ENCODE peak calls at places on chromosomes 11 and 22, in nine cellular contexts. K is adrenal gland, D is endothelial cell of umbilical vein, F is sigmoid colon, V is stomach, U is body of pancreas, G is transverse colon, Z is prostate gland, P is HCT116. Q is an unnamed sample.
A peak's percentile ranks its signal among the peaks of the same experiment; 100 is the strongest.

GRCh38 chr11:60485987-60486386 is 6.6 kb upstream of the MS4A12 start:
- DNase-seq in P (peak; percentile 79), D (peak; percentile 17), F (no peak), G (peak; percentile 34), U (peak; percentile 61), K (no peak), V (peak; percentile 29), Z (peak; percentile 19), Q (no peak)

GRCh38 chr11:59436169-59436568 is at the start of gene OR5A1:
- DNase-seq in G (no peak), P (no peak), D (no peak), K (no peak), V (no peak), F (no peak), Z (no peak), U (no peak), Q (no peak)

GRCh38 chr11:123054301-123055065 is 7.5 kb downstream of the HSPA8 start:
- DNase-seq in U (peak; percentile 30), V (no peak), G (no peak), D (peak; percentile 68), F (no peak), Z (peak; percentile 44), K (no peak), P (peak; percentile 56), Q (peak; percentile 30)

GRCh38 chr22:26763633-26764295 is 106.4 kb downstream of the MIAT start:
- DNase-seq in Z (no peak), G (no peak), F (no peak), P (no peak), K (no peak), D (no peak), V (no peak), U (peak; percentile 9), Q (peak; percentile 38)

GRCh38 chr11:78560826-78561484 is 13.7 kb downstream of the NARS2 start:
- DNase-seq in G (no peak), V (no peak), P (no peak), D (peak; percentile 94), U (no peak), K (no peak), F (no peak), Z (no peak), Q (no peak)

GRCh38 chr11:114275295-114275694 is 20.9 kb upstream of the NNMT start:
- DNase-seq in U (no peak), K (no peak), F (no peak), D (no peak), Z (no peak), G (no peak), V (no peak), P (no peak), Q (no peak)

GRCh38 chr11:57667715-57668466 is at the start of gene ZDHHC5:
- DNase-seq in G (peak; percentile 99), K (peak; percentile 100), D (peak; percentile 100), P (peak; percentile 99), Z (peak; percentile 99), V (peak; percentile 99), F (peak; percentile 100), U (peak; percentile 99), Q (peak; percentile 95)

GRCh38 chr11:117829369-117829725 is 4.8 kb upstream of the FXYD2 start:
- DNase-seq in D (no peak), F (peak; percentile 66), K (peak; percentile 10), V (no peak), G (peak; percentile 7), U (no peak), Z (no peak), P (no peak), Q (no peak)

GRCh38 chr22:37140686-37141323 is 8.9 kb downstream of the IL2RB start:
- DNase-seq in Z (no peak), G (no peak), P (no peak), U (no peak), D (no peak), F (no peak), V (no peak), K (no peak), Q (no peak)

GRCh38 chr11:83294208-83294607 is 8.0 kb upstream of the CCDC90B start:
- DNase-seq in D (no peak), G (no peak), P (no peak), F (no peak), Z (no peak), K (no peak), U (no peak), V (no peak), Q (no peak)

GRCh38 chr11:27373856-27374602 is 11.0 kb upstream of the CCDC34 start:
- DNase-seq in P (no peak), U (no peak), G (no peak), Z (no peak), V (no peak), D (no peak), K (no peak), F (no peak), Q (no peak)

GRCh38 chr11:120025606-120026335 is 112.1 kb downstream of the TRIM29 start:
- DNase-seq in Z (no peak), G (no peak), D (no peak), K (no peak), P (no peak), F (no peak), V (no peak), U (no peak), Q (no peak)
- TF ChIP-seq POLR2A in Z (no peak), G (no peak), D (no peak), K (no peak), P (no peak), F (no peak), V (no peak), U (no peak), Q (no peak)

DNA sequence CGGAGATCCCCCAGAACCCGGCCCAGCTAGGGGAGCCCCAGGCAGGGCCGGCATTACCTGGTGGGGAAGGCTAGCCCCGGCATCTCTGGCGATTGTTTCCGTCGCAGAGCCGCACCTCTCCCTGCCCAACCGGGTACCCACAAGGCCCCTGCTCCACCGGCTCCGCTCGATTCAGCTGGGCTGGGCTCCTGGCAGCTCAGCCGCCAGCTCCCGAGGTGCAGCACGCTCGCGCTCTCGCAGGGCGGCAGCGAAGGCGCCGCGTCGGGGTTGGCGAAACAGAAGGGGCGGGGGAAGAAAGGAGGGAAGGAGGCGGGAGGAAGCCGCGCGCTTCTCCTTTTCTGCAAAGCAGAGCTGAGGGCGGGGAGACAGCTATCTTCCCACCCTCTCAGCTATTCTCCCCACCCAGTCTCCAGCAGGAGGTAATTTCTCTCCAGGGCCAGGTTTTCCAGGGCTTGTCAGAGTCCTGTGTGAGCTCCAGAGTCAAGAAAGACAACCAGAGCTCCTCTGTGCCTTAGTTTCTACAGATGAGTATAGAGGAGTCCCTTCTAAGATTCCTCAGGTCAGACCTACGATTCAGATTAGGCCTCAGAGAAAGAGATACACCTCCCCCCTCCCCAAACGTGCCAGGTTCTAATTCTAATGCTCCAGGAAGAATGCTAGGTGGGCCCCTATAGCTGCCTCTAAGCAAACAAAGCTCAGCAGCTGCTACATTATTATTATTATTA is 62.0 kb downstream of the PAK1 start:
- DNase-seq in K (peak; percentile 85), G (peak; percentile 91), Z (peak; percentile 81), D (peak; percentile 62), V (peak; percentile 90), F (peak; percentile 92), P (peak; percentile 49), U (peak; percentile 89), Q (peak; percentile 80)
- TF ChIP-seq POLR2A in K (no peak), G (peak; percentile 39), Z (peak; percentile 57), D (peak; percentile 27), V (no peak), F (peak; percentile 53), P (no peak), U (no peak), Q (peak; percentile 86)

GRCh38 chr11:65710424-65710823 is 1.6 kb upstream of the KAT5 start:
- DNase-seq in Z (no peak), U (no peak), G (no peak), P (no peak), K (no peak), V (no peak), F (no peak), D (no peak), Q (no peak)
- TF ChIP-seq POLR2A in Z (no peak), U (no peak), G (no peak), P (no peak), K (no peak), V (no peak), F (no peak), D (no peak), Q (no peak)

DNA sequence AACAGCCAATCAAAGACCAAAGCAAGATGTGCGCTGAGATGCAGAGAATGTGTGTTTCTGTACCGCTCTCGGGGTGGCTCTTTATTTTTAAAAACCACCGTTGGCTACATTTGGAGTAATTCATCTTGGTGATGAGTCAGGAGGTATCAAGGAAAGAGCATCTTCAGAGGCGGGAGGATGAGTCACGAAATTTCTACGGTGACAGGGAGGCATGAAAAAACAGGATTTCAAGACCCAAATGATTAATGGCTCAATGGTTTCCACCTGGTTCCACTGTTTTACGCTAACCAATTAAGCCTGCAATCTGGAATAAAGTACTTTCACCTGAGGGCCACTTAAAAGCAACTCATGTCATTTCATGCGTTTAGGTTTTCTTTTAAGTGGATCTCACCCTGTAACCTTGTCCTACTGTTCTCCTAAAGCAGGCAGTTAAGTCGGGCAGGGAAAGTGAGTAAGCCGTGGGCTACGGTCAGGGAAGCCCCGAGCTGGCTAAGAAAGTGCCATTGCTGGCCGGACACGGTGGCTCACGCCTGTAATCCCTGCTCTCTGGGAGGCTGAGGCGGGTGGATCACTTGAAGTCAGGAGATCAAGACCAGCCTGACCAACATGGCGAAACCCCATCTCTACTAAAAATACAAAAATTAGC is 74.6 kb downstream of the CELSR1 start:
- DNase-seq in P (peak; percentile 90), D (no peak), Z (no peak), F (no peak), U (no peak), K (peak; percentile 48), V (no peak), G (no peak), Q (peak; percentile 69)
- TF ChIP-seq POLR2A in P (no peak), D (no peak), Z (no peak), F (no peak), U (no peak), K (no peak), V (no peak), G (no peak), Q (no peak)

GRCh38 chr22:23913661-23914353 is 19.6 kb downstream of the MIF start:
- DNase-seq in U (peak; percentile 100), F (peak; percentile 100), G (peak; percentile 100), V (peak; percentile 100), Z (peak; percentile 99), D (peak; percentile 99), P (peak; percentile 98), K (peak; percentile 100), Q (peak; percentile 86)
- TF ChIP-seq POLR2A in U (peak; percentile 77), F (peak; percentile 69), G (peak; percentile 93), V (no peak), Z (peak; percentile 87), D (peak; percentile 86), P (peak; percentile 96), K (peak; percentile 90), Q (peak; percentile 90)

GRCh38 chr11:35623708-35624168 is 5.5 kb downstream of the FJX1 start:
- DNase-seq in D (peak; percentile 61), U (no peak), Z (no peak), K (no peak), F (no peak), V (no peak), G (no peak), P (no peak), Q (no peak)
- TF ChIP-seq POLR2A in D (no peak), U (no peak), Z (no peak), K (no peak), F (no peak), V (no peak), G (no peak), P (no peak), Q (no peak)

GRCh38 chr11:124643605-124644425 is 21.2 kb downstream of the TBRG1 start:
- DNase-seq in U (no peak), D (peak; percentile 85), V (no peak), Z (no peak), K (no peak), F (no peak), P (no peak), G (no peak), Q (peak; percentile 7)
- TF ChIP-seq POLR2A in U (no peak), D (no peak), V (no peak), Z (no peak), K (no peak), F (no peak), P (no peak), G (no peak), Q (no peak)

GRCh38 chr11:75603791-75604736 is 42.0 kb downstream of the SERPINH1 start:
- DNase-seq in G (no peak), F (no peak), Z (no peak), V (no peak), P (no peak), D (peak; percentile 92), K (no peak), U (no peak), Q (peak; percentile 71)
- TF ChIP-seq POLR2A in G (no peak), F (no peak), Z (no peak), V (no peak), P (no peak), D (peak; percentile 49), K (no peak), U (no peak), Q (no peak)